ENCODE peak calls at places on chromosomes 5 and 9, in seven cellular contexts. T, A, O, I, P, M and L are unnamed samples.

GRCh38 chr9:124282442-124283231 is 24.9 kb downstream of the NEK6 start:
- DNase-seq in T (no peak), A (no peak), O (no peak), I (no peak), P (no peak), M (peak; percentile 74), L (no peak)

GRCh38 chr9:111438576-111439235 is 45.5 kb downstream of the ECPAS start:
- DNase-seq in T (no peak), A (no peak), O (no peak), I (no peak), P (no peak), M (peak; percentile 56), L (peak; percentile 47)

GRCh38 chr5:52783226-52783959 is 4.3 kb upstream of the ITGA1 start:
- DNase-seq in T (no peak), A (no peak), O (peak; percentile 42), I (no peak), P (no peak), M (peak; percentile 48), L (peak; percentile 79)

GRCh38 chr5:168681556-168682183 is 102.5 kb upstream of the PANK3 start:
- DNase-seq in T (peak; percentile 12), A (no peak), O (peak; percentile 27), I (no peak), P (peak; percentile 35), M (no peak), L (no peak)

GRCh38 chr5:177472460-177473441 is 683 bp downstream of the DBN1 start:
- DNase-seq in T (peak; percentile 69), A (peak; percentile 64), O (no peak), I (peak; percentile 48), P (peak; percentile 86), M (peak; percentile 80), L (peak; percentile 72)

GRCh38 chr5:67681703-67682102 is 485.1 kb upstream of the CD180 start:
- DNase-seq in T (no peak), A (no peak), O (no peak), I (no peak), P (no peak), M (no peak), L (no peak)

GRCh38 chr9:129038109-129038852 is 1.9 kb downstream of the MIGA2 start:
- DNase-seq in T (no peak), A (no peak), O (no peak), I (no peak), P (no peak), M (no peak), L (no peak)

GRCh38 chr5:14900661-14901461 is 29.3 kb upstream of the ANKH start:
- DNase-seq in T (no peak), A (no peak), O (peak; percentile 70), I (no peak), P (peak; percentile 27), M (peak; percentile 39), L (no peak)

GRCh38 chr5:170025853-170026252 is 45.6 kb upstream of the INSYN2B start:
- DNase-seq in T (no peak), A (no peak), O (no peak), I (no peak), P (no peak), M (no peak), L (no peak)

GRCh38 chr9:135584934-135585333 is 23.4 kb downstream of the PAEP start:
- DNase-seq in T (no peak), A (no peak), O (no peak), I (no peak), P (no peak), M (peak; percentile 13), L (no peak)

GRCh38 chr5:175329976-175330375 is 114.0 kb downstream of the DRD1 start:
- DNase-seq in T (no peak), A (no peak), O (no peak), I (no peak), P (no peak), M (no peak), L (no peak)

GRCh38 chr5:27682600-27682999 is 644.2 kb upstream of the CDH9 start:
- DNase-seq in T (no peak), A (no peak), O (no peak), I (no peak), P (no peak), M (peak; percentile 2), L (peak; percentile 3)

GRCh38 chr5:178351950-178352349 is 119.3 kb upstream of the PHYKPL start:
- DNase-seq in T (no peak), A (no peak), O (no peak), I (no peak), P (no peak), M (no peak), L (no peak)

GRCh38 chr5:56516936-56517521 is 283.9 kb upstream of the ANKRD55 start:
- DNase-seq in T (no peak), A (no peak), O (no peak), I (no peak), P (peak; percentile 22), M (peak; percentile 35), L (peak; percentile 84)

GRCh38 chr5:72307573-72307967 is 12.5 kb downstream of the MRPS27 start:
- DNase-seq in T (no peak), A (no peak), O (no peak), I (no peak), P (no peak), M (no peak), L (no peak)

GRCh38 chr5:173016621-173017046 is 33.1 kb downstream of the ATP6V0E1 start:
- DNase-seq in T (no peak), A (no peak), O (peak; percentile 59), I (no peak), P (peak; percentile 43), M (peak; percentile 78), L (peak; percentile 72)

GRCh38 chr9:75185585-75186170 is 97.4 kb downstream of the OSTF1 start:
- DNase-seq in T (peak; percentile 65), A (no peak), O (no peak), I (peak; percentile 56), P (no peak), M (peak; percentile 35), L (peak; percentile 21)

GRCh38 chr9:106934424-106934823 is 71.5 kb downstream of the ZNF462 start:
- DNase-seq in T (no peak), A (no peak), O (no peak), I (no peak), P (no peak), M (no peak), L (no peak)

GRCh38 chr5:74934949-74935751 is 69.0 kb upstream of the FAM169A start:
- DNase-seq in T (peak; percentile 13), A (no peak), O (peak; percentile 71), I (peak; percentile 34), P (no peak), M (peak; percentile 57), L (peak; percentile 22)

GRCh38 chr5:81856948-81857928 is 106.3 kb upstream of the SSBP2 start:
- DNase-seq in T (no peak), A (no peak), O (no peak), I (peak; percentile 11), P (no peak), M (peak; percentile 68), L (peak; percentile 88)

GRCh38 chr5:181188700-181189362 is 16.2 kb downstream of the TRIM7 start:
- DNase-seq in T (peak; percentile 84), A (peak; percentile 41), O (no peak), I (peak; percentile 78), P (no peak), M (peak; percentile 85), L (peak; percentile 81)

GRCh38 chr5:21573915-21574314 is 1279.2 kb downstream of the CDH12 start:
- DNase-seq in T (no peak), A (no peak), O (no peak), I (no peak), P (no peak), M (no peak), L (no peak)

GRCh38 chr9:86464242-86464641 is 110.0 kb upstream of the TUT7 start:
- DNase-seq in T (no peak), A (no peak), O (no peak), I (no peak), P (no peak), M (no peak), L (peak; percentile 51)

GRCh38 chr5:36398137-36398536 is 96.4 kb upstream of the RANBP3L start:
- DNase-seq in T (no peak), A (no peak), O (no peak), I (no peak), P (no peak), M (peak; percentile 61), L (peak; percentile 60)

GRCh38 chr5:66645039-66645438 is 48.8 kb downstream of the MAST4 start:
- DNase-seq in T (no peak), A (no peak), O (no peak), I (no peak), P (no peak), M (no peak), L (no peak)

GRCh38 chr5:72477176-72477575 is 30.0 kb downstream of the ZNF366 start:
- DNase-seq in T (no peak), A (no peak), O (no peak), I (no peak), P (no peak), M (no peak), L (no peak)

GRCh38 chr5:53123702-53124101 is 14.1 kb upstream of the MOCS2 start:
- DNase-seq in T (no peak), A (no peak), O (no peak), I (no peak), P (no peak), M (no peak), L (peak; percentile 26)

GRCh38 chr5:56588636-56589485 is 226.5 kb upstream of the MAP3K1 start:
- DNase-seq in T (peak; percentile 22), A (no peak), O (no peak), I (peak; percentile 78), P (no peak), M (no peak), L (no peak)

GRCh38 chr5:94218374-94218773 is 400.0 kb downstream of the KIAA0825 start:
- DNase-seq in T (no peak), A (no peak), O (peak; percentile 80), I (no peak), P (no peak), M (peak; percentile 94), L (peak; percentile 68)

GRCh38 chr5:66987949-66988838 is 208.4 kb downstream of the CD180 start:
- DNase-seq in T (no peak), A (no peak), O (no peak), I (no peak), P (no peak), M (peak; percentile 52), L (peak; percentile 48)

GRCh38 chr5:108521841-108522506 is 140.1 kb upstream of the FBXL17 start:
- DNase-seq in T (no peak), A (no peak), O (peak; percentile 21), I (peak; percentile 32), P (no peak), M (peak; percentile 70), L (peak; percentile 59)

GRCh38 chr5:38921174-38921573 is 75.4 kb downstream of the OSMR start:
- DNase-seq in T (no peak), A (no peak), O (no peak), I (no peak), P (no peak), M (peak; percentile 22), L (peak; percentile 51)

GRCh38 chr5:6785861-6786180 is 72.6 kb downstream of the TENT4A start:
- DNase-seq in T (no peak), A (no peak), O (no peak), I (no peak), P (no peak), M (no peak), L (no peak)